ENCODE peak calls at places on chromosomes 2 and 18, in six cellular contexts. N, E, A, Y, C and P are unnamed samples.

GRCh38 chr2:99481527-99481926 is 8.3 kb downstream of the REV1 start:
- DNase-seq in N (no peak), E (no peak), A (no peak), Y (no peak), C (no peak), P (no peak)

GRCh38 chr2:48198285-48198821 is 292.1 kb upstream of the FBXO11 start:
- DNase-seq in N (no peak), E (no peak), A (no peak), Y (no peak), C (no peak), P (no peak)

GRCh38 chr2:111705711-111706323 is 178.2 kb downstream of the ANAPC1 start:
- DNase-seq in N (peak), E (peak), A (peak), Y (no peak), C (peak), P (no peak)

GRCh38 chr2:85134255-85135065 is 1.3 kb downstream of the TCF7L1 start:
- DNase-seq in N (peak), E (no peak), A (no peak), Y (peak), C (no peak), P (no peak)

GRCh38 chr2:165203689-165204559 is at the start of gene SCN3A:
- DNase-seq in N (peak), E (peak), A (peak), Y (no peak), C (no peak), P (peak)

GRCh38 chr2:29322011-29322410 is 206.8 kb downstream of the CLIP4 start:
- DNase-seq in N (no peak), E (no peak), A (no peak), Y (no peak), C (no peak), P (no peak)

GRCh38 chr2:1721706-1722483 is 22.4 kb downstream of the PXDN start:
- DNase-seq in N (peak), E (no peak), A (no peak), Y (no peak), C (peak), P (no peak)

GRCh38 chr18:3998698-3999333 is 456.3 kb downstream of the DLGAP1 start:
- DNase-seq in N (peak), E (peak), A (peak), Y (no peak), C (no peak), P (peak)

GRCh38 chr2:127523269-127523930 is 2.9 kb downstream of the IWS1 start:
- DNase-seq in N (no peak), E (no peak), A (no peak), Y (no peak), C (no peak), P (no peak)

GRCh38 chr2:20648207-20648606 is 2.7 kb downstream of the HS1BP3 start:
- DNase-seq in N (no peak), E (no peak), A (no peak), Y (no peak), C (no peak), P (no peak)

GRCh38 chr2:20649586-20650375 is 1.1 kb downstream of the HS1BP3 start:
- DNase-seq in N (no peak), E (no peak), A (no peak), Y (no peak), C (no peak), P (no peak)

GRCh38 chr2:20650412-20650879 is 452 bp downstream of the HS1BP3 start:
- DNase-seq in N (no peak), E (no peak), A (no peak), Y (no peak), C (no peak), P (no peak)

GRCh38 chr2:20647764-20648164 is 3.1 kb downstream of the HS1BP3 start:
- DNase-seq in N (no peak), E (no peak), A (no peak), Y (no peak), C (no peak), P (no peak)

DNA sequence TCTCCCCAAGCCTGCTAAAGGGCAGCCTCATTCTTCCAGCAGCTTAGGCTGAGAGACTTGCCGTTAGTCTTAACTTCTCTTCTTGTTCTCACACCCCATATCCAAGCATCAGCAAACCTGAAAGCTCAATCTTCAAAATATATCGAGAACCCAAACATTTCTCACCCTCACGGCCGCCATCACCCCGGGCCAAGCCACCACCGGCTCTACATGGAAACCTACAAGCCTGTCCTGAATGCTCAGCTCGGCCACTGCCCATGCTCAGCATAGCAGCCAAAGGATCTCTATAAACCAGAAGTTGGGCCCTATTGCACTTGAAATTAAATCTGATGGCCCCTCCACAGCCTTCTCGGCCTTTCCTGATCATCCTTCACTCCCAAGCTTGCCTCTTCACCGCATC is 2.1 kb downstream of the HS1BP3 start:
- DNase-seq in N (no peak), E (no peak), A (no peak), Y (no peak), C (no peak), P (no peak)
- H3K4me3 ChIP-seq in N (no peak), E (no peak), A (no peak), Y (no peak), C (no peak), P (no peak)

GRCh38 chr2:189109921-189110397 is 69.6 kb downstream of the COL5A2 start:
- DNase-seq in N (no peak), E (peak), A (no peak), Y (no peak), C (peak), P (no peak)
- TF ChIP-seq CTCF in N (no peak), E (peak), A (no peak), Y (no peak), C (peak), P (no peak)

DNA sequence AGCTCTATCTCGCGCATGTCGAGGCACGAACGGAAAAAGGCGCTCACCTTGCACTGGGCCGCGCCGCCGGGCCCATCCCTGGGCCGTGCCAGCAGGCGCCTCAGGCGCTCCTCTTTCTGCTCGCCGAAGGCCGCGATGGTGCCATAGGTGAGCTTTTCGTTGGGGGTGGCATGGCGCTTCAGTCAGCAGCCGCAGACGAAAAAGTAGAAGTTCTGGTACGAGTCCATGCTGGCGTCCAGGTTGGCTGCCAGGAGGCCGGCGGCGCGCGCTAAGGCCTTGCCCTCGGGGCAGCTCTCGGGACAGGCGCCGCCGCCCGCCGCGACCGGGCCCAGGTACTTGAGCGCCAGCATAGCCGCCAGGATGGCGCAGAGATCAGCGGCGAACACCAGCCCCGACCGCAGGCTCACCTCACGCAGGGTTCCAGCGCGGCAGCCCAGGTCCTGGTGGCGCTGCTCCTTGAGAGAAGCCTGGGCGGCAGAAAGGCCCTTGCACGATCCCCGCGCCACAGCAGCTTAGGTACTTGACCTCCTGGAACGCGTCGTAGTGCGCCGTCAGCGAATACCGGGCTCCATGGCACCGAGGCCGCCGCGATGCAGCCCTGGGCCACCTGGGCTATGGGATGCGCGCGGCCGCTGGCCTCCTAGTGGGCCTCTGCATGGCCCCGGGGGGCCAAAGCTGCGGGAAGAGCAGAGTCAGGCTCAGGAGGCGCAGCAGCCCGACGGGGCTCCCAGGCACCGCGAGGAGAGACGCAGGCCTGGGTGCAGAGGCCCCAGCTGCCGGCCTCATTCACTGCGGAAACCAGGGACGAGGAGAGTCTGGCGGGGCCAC is 12.8 kb downstream of the ALPG start:
- DNase-seq in N (no peak), E (no peak), A (no peak), Y (no peak), C (no peak), P (no peak)
- H3K4me3 ChIP-seq in N (no peak), E (no peak), A (no peak), Y (peak), C (no peak), P (no peak)

GRCh38 chr2:113218283-113219091 is 44.7 kb downstream of the PSD4 start:
- DNase-seq in N (peak), E (no peak), A (no peak), Y (no peak), C (peak), P (no peak)

GRCh38 chr2:113219092-113219441 is 45.3 kb downstream of the PSD4 start:
- DNase-seq in N (no peak), E (no peak), A (no peak), Y (no peak), C (no peak), P (no peak)

GRCh38 chr2:113216891-113217454 is 43.2 kb downstream of the PSD4 start:
- DNase-seq in N (peak), E (no peak), A (no peak), Y (no peak), C (no peak), P (no peak)

GRCh38 chr2:113216321-113216720 is 42.5 kb downstream of the PSD4 start:
- DNase-seq in N (no peak), E (no peak), A (no peak), Y (no peak), C (no peak), P (no peak)

GRCh38 chr2:113217455-113218282 is 43.9 kb downstream of the PSD4 start:
- DNase-seq in N (peak), E (no peak), A (no peak), Y (peak), C (no peak), P (no peak)
- TF ChIP-seq CTCF in N (no peak), E (no peak), A (no peak), Y (no peak), C (no peak), P (no peak)

DNA sequence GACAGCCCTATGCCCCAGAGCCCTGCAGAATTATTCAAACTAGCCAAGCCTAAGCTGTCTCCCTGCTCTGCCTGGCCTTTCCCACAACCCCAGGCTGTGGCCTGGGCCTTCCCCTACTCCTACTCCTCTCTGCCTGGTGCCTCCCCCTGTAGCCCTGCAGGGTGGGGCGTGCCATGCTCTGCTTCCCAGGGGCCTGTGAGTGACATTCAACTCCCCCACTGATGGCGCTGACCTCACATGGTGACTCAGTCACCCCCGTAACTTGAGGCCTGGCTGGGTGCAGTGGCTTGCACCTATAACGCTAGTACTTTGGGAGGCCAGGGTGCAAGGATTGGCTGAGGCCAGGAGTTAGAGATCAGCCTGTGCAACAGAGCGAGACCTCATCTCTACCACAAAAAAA is 60.6 kb downstream of the KIF1A start:
- DNase-seq in N (no peak), E (peak), A (no peak), Y (no peak), C (peak), P (no peak)
- H3K4me3 ChIP-seq in N (no peak), E (no peak), A (no peak), Y (no peak), C (no peak), P (no peak)

DNA sequence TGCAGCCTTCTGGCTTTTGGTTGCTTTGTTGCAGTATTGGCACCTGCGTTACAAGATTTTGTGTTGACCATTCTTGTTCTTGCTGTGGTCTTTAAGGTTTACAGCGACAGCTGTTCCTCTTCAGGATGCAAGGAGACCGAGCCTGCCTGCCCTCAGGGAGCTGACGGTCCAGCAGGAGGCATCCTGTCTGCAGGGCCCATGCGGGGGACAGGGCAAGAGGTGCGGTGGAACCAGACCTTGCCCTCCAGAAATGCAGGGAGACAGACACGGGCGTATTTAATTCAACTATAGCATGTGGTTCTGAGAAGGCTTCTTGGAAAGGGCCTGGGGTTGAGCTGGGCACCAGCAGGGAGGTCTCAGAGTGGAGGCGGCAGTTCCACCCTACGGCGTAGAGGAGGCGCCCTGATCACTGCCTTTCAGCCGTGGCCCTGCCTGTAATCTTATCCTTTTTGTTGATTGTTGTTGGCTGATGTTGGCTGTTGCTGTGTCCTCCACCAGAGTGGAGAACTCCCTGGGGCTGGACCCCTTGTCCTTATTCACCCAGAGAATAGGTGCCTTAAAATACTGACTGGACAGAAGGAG is 71.7 kb downstream of the HPCAL1 start:
- DNase-seq in N (no peak), E (no peak), A (no peak), Y (no peak), C (no peak), P (no peak)
- TF ChIP-seq CTCF in N (no peak), E (no peak), A (no peak), Y (no peak), C (no peak), P (no peak)

DNA sequence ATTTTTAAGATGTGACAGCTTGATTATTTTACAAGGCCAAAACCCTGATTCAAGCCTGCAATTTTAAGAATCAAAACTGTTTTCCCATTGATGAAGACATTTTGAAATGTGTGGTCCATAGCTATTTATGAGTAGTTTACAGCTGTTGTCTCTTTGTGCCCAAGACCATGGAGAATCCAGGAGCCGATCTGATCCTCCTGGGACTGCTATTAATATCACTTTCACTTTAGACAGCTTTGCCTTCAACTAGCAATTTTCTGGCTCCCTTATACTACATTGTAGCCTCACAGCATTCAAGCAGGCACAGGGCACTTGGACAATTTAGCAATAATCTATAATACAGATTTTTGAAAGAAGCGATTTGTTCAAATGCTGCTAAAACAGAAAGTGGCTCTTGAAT is 172.9 kb downstream of the SLC8A1 start:
- DNase-seq in N (peak), E (no peak), A (no peak), Y (no peak), C (no peak), P (no peak)
- H3K4me3 ChIP-seq in N (no peak), E (no peak), A (peak), Y (peak), C (no peak), P (no peak)

DNA sequence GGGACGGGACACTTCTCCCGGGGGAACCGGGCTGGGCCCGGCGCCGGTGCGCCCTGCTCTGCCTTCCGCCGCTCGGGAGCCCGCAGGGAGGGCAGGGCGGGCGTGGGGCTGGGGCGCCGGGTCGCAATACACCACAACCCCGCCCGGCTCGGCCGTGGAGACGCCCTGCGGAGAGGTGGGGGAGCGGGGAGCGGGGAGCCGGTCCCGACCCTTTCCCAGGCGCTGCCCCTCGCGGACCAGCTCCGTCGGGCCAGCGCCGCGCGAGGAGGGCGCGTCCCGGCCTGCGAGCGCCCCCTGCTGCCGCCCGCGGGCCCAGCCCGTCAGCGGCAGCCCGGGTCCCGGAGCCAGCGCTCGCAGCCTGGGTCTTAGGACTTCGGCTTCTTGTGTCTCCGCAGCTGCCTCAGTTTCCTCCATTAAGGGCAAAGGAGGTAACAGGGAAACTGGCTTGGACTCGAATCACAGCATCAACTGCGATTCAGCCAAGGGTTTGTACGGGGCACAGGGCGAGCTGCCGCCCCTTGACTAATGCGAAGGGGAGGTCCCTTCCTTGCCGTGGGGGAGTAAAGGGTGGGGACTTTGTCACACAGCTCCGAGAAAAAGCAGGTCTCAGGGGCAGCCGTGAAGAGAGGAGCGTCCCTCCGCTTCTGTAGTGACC is 635 bp upstream of the ADRA2B start:
- DNase-seq in N (peak), E (no peak), A (no peak), Y (peak), C (no peak), P (no peak)
- TF ChIP-seq CTCF in N (peak), E (no peak), A (peak), Y (peak), C (no peak), P (peak)

GRCh38 chr2:133886735-133887675 is 318.7 kb upstream of the NCKAP5 start:
- DNase-seq in N (peak), E (peak), A (peak), Y (peak), C (peak), P (peak)
- H3K4me3 ChIP-seq in N (no peak), E (no peak), A (no peak), Y (no peak), C (no peak), P (no peak)

GRCh38 chr2:197455428-197455827 is 2.1 kb downstream of the COQ10B start:
- DNase-seq in N (no peak), E (no peak), A (no peak), Y (no peak), C (no peak), P (no peak)

GRCh38 chr2:197453914-197454398 is 604 bp downstream of the COQ10B start:
- DNase-seq in N (peak), E (peak), A (peak), Y (peak), C (peak), P (peak)

GRCh38 chr2:197452754-197453122 is 614 bp upstream of the COQ10B start:
- DNase-seq in N (no peak), E (no peak), A (no peak), Y (no peak), C (no peak), P (no peak)

GRCh38 chr2:197454923-197455322 is 1.6 kb downstream of the COQ10B start:
- DNase-seq in N (no peak), E (no peak), A (no peak), Y (no peak), C (no peak), P (no peak)

GRCh38 chr2:197453123-197453913 is at the start of gene COQ10B:
- DNase-seq in N (peak), E (peak), A (peak), Y (peak), C (peak), P (peak)
- TF ChIP-seq CTCF in N (peak), E (no peak), A (peak), Y (peak), C (peak), P (peak)